ENCODE peak calls at places on chromosomes 5 and 9, in ten cellular contexts. T, U, D, N, W, I, P, C, E and O are unnamed samples.

GRCh38 chr9:134390947-134391318 is 64.7 kb downstream of the RXRA start:
- DNase-seq in E (no peak), W (no peak), N (no peak), C (no peak), I (no peak), D (no peak), T (no peak), U (no peak), P (no peak), O (no peak)

GRCh38 chr9:16343249-16344237 is 526.9 kb downstream of the BNC2 start:
- DNase-seq in P (no peak), N (no peak), T (peak), E (no peak), W (no peak), U (no peak), D (no peak), C (no peak), I (no peak), O (no peak)

GRCh38 chr5:78547731-78548189 is 100.8 kb downstream of the LHFPL2 start:
- DNase-seq in E (no peak), I (no peak), T (peak), U (no peak), W (no peak), C (peak), N (no peak), D (no peak), P (no peak), O (no peak)

GRCh38 chr5:103511554-103511885 is 51.1 kb downstream of the NUDT12 start:
- DNase-seq in T (no peak), U (no peak), E (no peak), N (no peak), D (no peak), W (no peak), P (no peak), C (no peak), I (no peak), O (peak)

GRCh38 chr9:21747171-21747570 is 55.3 kb upstream of the MTAP start:
- DNase-seq in E (no peak), C (peak), P (no peak), U (no peak), N (no peak), I (no peak), T (no peak), W (no peak), D (no peak), O (peak)

GRCh38 chr9:123251324-123251723 is 17.1 kb downstream of the STRBP start:
- DNase-seq in E (no peak), W (no peak), D (no peak), T (no peak), C (no peak), I (no peak), N (no peak), P (no peak), U (no peak), O (no peak)

GRCh38 chr5:155539958-155540595 is 526.5 kb downstream of the KIF4B start:
- DNase-seq in T (no peak), I (no peak), P (no peak), D (no peak), U (no peak), C (no peak), W (no peak), N (no peak), E (no peak), O (no peak)

GRCh38 chr9:80649001-80649420 is 1040.3 kb downstream of the TLE1 start:
- DNase-seq in I (no peak), D (peak), U (no peak), C (no peak), T (peak), N (no peak), E (no peak), W (no peak), P (no peak), O (peak)

GRCh38 chr5:148482697-148483462 is 99.1 kb downstream of the FBXO38 start:
- DNase-seq in C (peak), U (peak), E (peak), W (no peak), T (peak), P (peak), I (no peak), D (peak), N (peak), O (peak)

GRCh38 chr9:94875300-94876063 is 149.0 kb downstream of the AOPEP start:
- DNase-seq in N (no peak), W (no peak), U (no peak), I (no peak), C (no peak), P (no peak), T (no peak), D (no peak), E (no peak), O (no peak)

GRCh38 chr5:43432486-43433365 is 20.5 kb upstream of the CCL28 start:
- DNase-seq in C (peak), T (peak), E (no peak), N (no peak), W (no peak), U (no peak), P (no peak), I (no peak), D (peak), O (peak)

GRCh38 chr5:103057208-103058130 is 62.5 kb downstream of the GIN1 start:
- DNase-seq in E (no peak), P (no peak), T (no peak), D (peak), W (no peak), N (no peak), I (no peak), U (no peak), C (no peak), O (peak)

GRCh38 chr9:93365427-93366118 is 85.9 kb upstream of the FAM120A start:
- DNase-seq in U (no peak), C (no peak), I (no peak), N (no peak), E (no peak), D (no peak), P (no peak), T (no peak), W (no peak), O (no peak)

GRCh38 chr5:138138949-138139775 is at the start of gene NME5:
- DNase-seq in W (peak), T (peak), E (no peak), I (peak), C (peak), P (peak), N (no peak), U (no peak), D (peak), O (peak)

GRCh38 chr5:132490484-132491367 is at the start of gene IRF1:
- DNase-seq in D (peak), E (peak), N (peak), I (peak), P (peak), C (peak), T (peak), W (peak), U (peak), O (peak)

GRCh38 chr5:82023530-82024095 is 51.8 kb downstream of the ATG10 start:
- DNase-seq in D (no peak), I (no peak), E (no peak), N (no peak), T (no peak), W (no peak), U (no peak), P (no peak), C (no peak), O (peak)

GRCh38 chr5:9617191-9617590 is 13.0 kb downstream of the TAS2R1 start:
- DNase-seq in C (no peak), T (no peak), I (no peak), E (no peak), U (no peak), W (no peak), P (peak), N (no peak), D (no peak), O (no peak)

GRCh38 chr5:140338336-140338735 is 8.1 kb downstream of the HBEGF start:
- DNase-seq in P (no peak), T (no peak), I (no peak), N (no peak), U (no peak), D (peak), E (no peak), W (no peak), C (no peak), O (no peak)

GRCh38 chr9:123893831-123894460 is 36.0 kb downstream of the DENND1A start:
- DNase-seq in C (peak), T (no peak), N (no peak), W (no peak), D (peak), I (no peak), U (no peak), E (no peak), P (no peak), O (peak)